ENCODE peak calls at places on chromosomes 5 and 9, in four cellular contexts. L is osteoblast, B is RWPE1, A is ELR. Z is an unnamed sample.

GRCh38 chr5:172733179-172733973 is 37.6 kb downstream of the DUSP1 start:
- DNase-seq in B (peak; percentile 97), L (peak; percentile 96), A (peak; percentile 96), Z (no peak)

GRCh38 chr5:133399247-133399891 is 213.0 kb downstream of the FSTL4 start:
- DNase-seq in B (no peak), A (no peak), L (no peak), Z (no peak)

GRCh38 chr9:21060919-21061561 is 16.7 kb downstream of the IFNB1 start:
- DNase-seq in B (no peak), L (no peak), A (peak; percentile 29), Z (no peak)

GRCh38 chr5:75335952-75336624 is 932 bp upstream of the HMGCR start:
- DNase-seq in B (peak; percentile 62), L (peak; percentile 95), A (peak; percentile 86), Z (peak; percentile 69)

GRCh38 chr5:150559701-150560100 is 51.8 kb downstream of the NDST1 start:
- DNase-seq in B (no peak), A (peak; percentile 70), L (peak; percentile 65), Z (peak; percentile 23)

GRCh38 chr5:111782171-111782570 is 25.2 kb upstream of the NREP start:
- DNase-seq in B (peak; percentile 51), L (no peak), A (no peak), Z (peak; percentile 22)

GRCh38 chr9:113621309-113621791 is 157.8 kb downstream of the RGS3 start:
- DNase-seq in B (no peak), A (peak; percentile 97), L (peak; percentile 86), Z (no peak)

GRCh38 chr5:170986598-170986997 is 124.8 kb downstream of the RANBP17 start:
- DNase-seq in A (peak; percentile 30), B (no peak), L (no peak), Z (peak; percentile 29)

GRCh38 chr5:169652057-169652456 is 15.0 kb downstream of the DOCK2 start:
- DNase-seq in A (no peak), B (no peak), L (no peak), Z (no peak)

GRCh38 chr9:128051932-128052734 is 15.0 kb downstream of the NAIF1 start:
- DNase-seq in A (no peak), L (peak; percentile 15), B (peak; percentile 55), Z (peak; percentile 80)

GRCh38 chr5:27592231-27592630 is 553.8 kb upstream of the CDH9 start:
- DNase-seq in B (peak; percentile 2), L (peak; percentile 38), A (peak; percentile 40), Z (peak; percentile 63)

GRCh38 chr9:133000842-133001241 is 22.3 kb downstream of the GFI1B start:
- DNase-seq in A (no peak), L (no peak), B (no peak), Z (no peak)

GRCh38 chr9:7704543-7704942 is 95.0 kb downstream of the DMAC1 start:
- DNase-seq in B (no peak), A (no peak), L (no peak), Z (no peak)

GRCh38 chr5:151757233-151758140 is 944 bp downstream of the ATOX1 start:
- DNase-seq in B (peak; percentile 40), L (peak; percentile 79), A (peak; percentile 54), Z (peak; percentile 59)

GRCh38 chr9:129996161-129996849 is 46.7 kb downstream of the FNBP1 start:
- DNase-seq in L (peak; percentile 62), B (no peak), A (no peak), Z (no peak)

GRCh38 chr9:89778100-89779085 is 173.6 kb downstream of the GADD45G start:
- DNase-seq in A (no peak), L (peak; percentile 34), B (no peak), Z (no peak)

GRCh38 chr9:108347463-108348153 is 508.2 kb downstream of the ACTL7B start:
- DNase-seq in B (no peak), A (no peak), L (no peak), Z (no peak)

GRCh38 chr9:83154087-83154736 is 91.3 kb upstream of the RASEF start:
- DNase-seq in A (peak; percentile 45), L (no peak), B (peak; percentile 66), Z (peak; percentile 57)

GRCh38 chr5:142235050-142235797 is 89.6 kb downstream of the SPRY4 start:
- DNase-seq in B (no peak), L (no peak), A (peak; percentile 45), Z (peak; percentile 12)

GRCh38 chr5:26229848-26230247 is 808.5 kb downstream of the CDH9 start:
- DNase-seq in L (no peak), B (no peak), A (no peak), Z (no peak)

GRCh38 chr5:82425591-82425990 is 147.4 kb upstream of the RPS23 start:
- DNase-seq in L (no peak), A (no peak), B (no peak), Z (no peak)

GRCh38 chr5:158812381-158812780 is 287.3 kb downstream of the EBF1 start:
- DNase-seq in L (no peak), A (no peak), B (no peak), Z (no peak)

GRCh38 chr9:95773061-95773433 is 102.4 kb upstream of the ERCC6L2 start:
- DNase-seq in L (peak; percentile 82), B (no peak), A (no peak), Z (no peak)

GRCh38 chr5:137758719-137759312 is 4.7 kb upstream of the HNRNPA0 start:
- DNase-seq in A (peak; percentile 67), B (no peak), L (no peak), Z (peak; percentile 28)

GRCh38 chr5:80324912-80325311 is 5.1 kb downstream of the SPZ1 start:
- DNase-seq in A (no peak), B (no peak), L (no peak), Z (no peak)

GRCh38 chr5:57346336-57346735 is 136.3 kb downstream of the ACTBL2 start:
- DNase-seq in L (no peak), A (no peak), B (no peak), Z (no peak)

GRCh38 chr9:86064220-86064619 is 35.1 kb downstream of the GOLM1 start:
- DNase-seq in L (no peak), B (no peak), A (no peak), Z (no peak)

GRCh38 chr9:94950733-94951590 is 224.5 kb downstream of the AOPEP start:
- DNase-seq in B (no peak), A (peak; percentile 9), L (peak; percentile 76), Z (no peak)

GRCh38 chr9:114038724-114039313 is 39.3 kb downstream of the AMBP start:
- DNase-seq in A (no peak), B (no peak), L (peak; percentile 19), Z (no peak)

GRCh38 chr5:133456933-133457402 is 155.4 kb downstream of the FSTL4 start:
- DNase-seq in B (no peak), A (no peak), L (no peak), Z (no peak)

GRCh38 chr5:127878174-127878750 is 175.1 kb downstream of the CCDC192 start:
- DNase-seq in B (peak; percentile 58), L (peak; percentile 78), A (peak; percentile 67), Z (peak; percentile 80)

GRCh38 chr9:4553951-4554381 is 63.7 kb downstream of the SLC1A1 start:
- DNase-seq in B (no peak), A (peak; percentile 22), L (no peak), Z (peak; percentile 7)

GRCh38 chr5:75457691-75458090 is 53.7 kb downstream of the CERT1 start:
- DNase-seq in A (no peak), B (peak; percentile 38), L (no peak), Z (peak; percentile 29)

GRCh38 chr5:86917117-86917579 is 299.4 kb downstream of the COX7C start:
- DNase-seq in B (peak; percentile 12), A (peak; percentile 67), L (no peak), Z (peak; percentile 70)

GRCh38 chr9:126450537-126451205 is 124.0 kb downstream of the MVB12B start:
- DNase-seq in B (no peak), A (no peak), L (no peak), Z (no peak)

GRCh38 chr9:70480405-70480980 is 66.0 kb upstream of the KLF9 start:
- DNase-seq in A (no peak), B (no peak), L (peak; percentile 42), Z (peak; percentile 14)

GRCh38 chr9:123194023-123194422 is 74.4 kb downstream of the STRBP start:
- DNase-seq in A (no peak), B (no peak), L (no peak), Z (no peak)

GRCh38 chr5:159149085-159149484 is 49.4 kb upstream of the EBF1 start:
- DNase-seq in B (no peak), L (no peak), A (no peak), Z (no peak)

GRCh38 chr5:97764700-97765099 is 581.7 kb upstream of the RIOK2 start:
- DNase-seq in L (peak; percentile 10), B (peak; percentile 82), A (peak; percentile 87), Z (peak; percentile 86)

Z was measured in PC-3.